ENCODE peak calls at places on chromosomes 2 and 18, in four cellular contexts. One of them, this sample, is unnamed.

GRCh38 chr2:162826901-162827300 is 11.7 kb downstream of the KCNH7 start:
- DNase-seq in SK-N-SH: no peak
- DNase-seq in HepG2: no peak
- DNase-seq in K562: no peak
- DNase-seq in this sample: no peak

GRCh38 chr2:149383340-149383739 is 53.0 kb downstream of the LYPD6 start:
- DNase-seq in SK-N-SH: peak; percentile 10
- DNase-seq in HepG2: no peak
- DNase-seq in K562: no peak
- DNase-seq in this sample: no peak

GRCh38 chr2:70946832-70947442 is 11.2 kb downstream of the ATP6V1B1 start:
- DNase-seq in SK-N-SH: peak; percentile 71
- DNase-seq in HepG2: peak; percentile 67
- DNase-seq in K562: peak; percentile 73
- DNase-seq in this sample: peak; percentile 81

GRCh38 chr2:172931923-172932520 is 143.6 kb upstream of the MAP3K20 start:
- DNase-seq in SK-N-SH: peak; percentile 50
- DNase-seq in HepG2: peak; percentile 60
- DNase-seq in K562: peak; percentile 79
- DNase-seq in this sample: peak; percentile 67

GRCh38 chr2:241001413-241002274 is 3.2 kb downstream of the SNED1 start:
- DNase-seq in SK-N-SH: no peak
- DNase-seq in HepG2: no peak
- DNase-seq in K562: no peak
- DNase-seq in this sample: no peak

GRCh38 chr2:206160124-206160806 is 570 bp downstream of the EEF1B2 start:
- DNase-seq in SK-N-SH: peak; percentile 79
- DNase-seq in HepG2: peak; percentile 12
- DNase-seq in K562: peak; percentile 9
- DNase-seq in this sample: no peak

GRCh38 chr2:172472441-172473051 is 45.2 kb downstream of the ITGA6 start:
- DNase-seq in SK-N-SH: no peak
- DNase-seq in HepG2: no peak
- DNase-seq in K562: no peak
- DNase-seq in this sample: no peak

GRCh38 chr18:40949138-40949949 is 1005.7 kb upstream of the PIK3C3 start:
- DNase-seq in SK-N-SH: no peak
- DNase-seq in HepG2: no peak
- DNase-seq in K562: no peak
- DNase-seq in this sample: no peak

GRCh38 chr2:8481463-8482009 is 200.3 kb upstream of the ID2 start:
- DNase-seq in SK-N-SH: no peak
- DNase-seq in HepG2: no peak
- DNase-seq in K562: no peak
- DNase-seq in this sample: no peak

GRCh38 chr2:143371616-143372015 is 242.4 kb downstream of the ARHGAP15 start:
- DNase-seq in SK-N-SH: no peak
- DNase-seq in HepG2: no peak
- DNase-seq in K562: no peak
- DNase-seq in this sample: no peak

GRCh38 chr2:149129433-149129832 is 90.9 kb downstream of the LYPD6B start:
- DNase-seq in SK-N-SH: no peak
- DNase-seq in HepG2: no peak
- DNase-seq in K562: no peak
- DNase-seq in this sample: no peak

DNA sequence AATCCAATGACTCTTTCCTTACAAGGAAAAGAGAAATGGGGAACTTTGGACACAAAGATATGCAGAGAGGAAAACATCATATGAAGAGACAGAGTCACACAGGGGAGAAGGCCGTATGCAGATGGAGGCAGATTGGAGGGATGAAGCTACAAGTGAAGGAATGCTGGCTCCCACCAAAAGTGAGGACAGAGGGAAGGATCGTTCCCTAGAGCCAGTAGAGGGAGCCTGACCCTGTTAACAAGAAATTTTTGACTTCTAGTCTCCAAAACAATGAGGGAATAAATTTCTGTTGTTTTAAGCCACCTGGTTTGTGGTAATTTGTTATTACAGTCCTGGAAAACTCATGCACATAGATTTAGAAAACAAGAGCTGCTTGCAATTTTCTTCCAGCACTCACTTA is 169.3 kb downstream of the PMAIP1 start:
- DNase-seq in SK-N-SH: no peak
- DNase-seq in HepG2: no peak
- DNase-seq in K562: no peak
- DNase-seq in this sample: no peak
- TF ChIP-seq FOXJ3 in SK-N-SH: no peak
- TF ChIP-seq FOXJ3 in HepG2: no peak
- TF ChIP-seq FOXJ3 in K562: no peak
- TF ChIP-seq FOXJ3 in this sample: no peak

GRCh38 chr2:231600619-231601355 is 8.1 kb downstream of the TEX44 start:
- DNase-seq in SK-N-SH: peak; percentile 10
- DNase-seq in HepG2: no peak
- DNase-seq in K562: no peak
- DNase-seq in this sample: no peak
- TF ChIP-seq FOXJ3 in SK-N-SH: no peak
- TF ChIP-seq FOXJ3 in HepG2: no peak
- TF ChIP-seq FOXJ3 in K562: no peak
- TF ChIP-seq FOXJ3 in this sample: no peak

DNA sequence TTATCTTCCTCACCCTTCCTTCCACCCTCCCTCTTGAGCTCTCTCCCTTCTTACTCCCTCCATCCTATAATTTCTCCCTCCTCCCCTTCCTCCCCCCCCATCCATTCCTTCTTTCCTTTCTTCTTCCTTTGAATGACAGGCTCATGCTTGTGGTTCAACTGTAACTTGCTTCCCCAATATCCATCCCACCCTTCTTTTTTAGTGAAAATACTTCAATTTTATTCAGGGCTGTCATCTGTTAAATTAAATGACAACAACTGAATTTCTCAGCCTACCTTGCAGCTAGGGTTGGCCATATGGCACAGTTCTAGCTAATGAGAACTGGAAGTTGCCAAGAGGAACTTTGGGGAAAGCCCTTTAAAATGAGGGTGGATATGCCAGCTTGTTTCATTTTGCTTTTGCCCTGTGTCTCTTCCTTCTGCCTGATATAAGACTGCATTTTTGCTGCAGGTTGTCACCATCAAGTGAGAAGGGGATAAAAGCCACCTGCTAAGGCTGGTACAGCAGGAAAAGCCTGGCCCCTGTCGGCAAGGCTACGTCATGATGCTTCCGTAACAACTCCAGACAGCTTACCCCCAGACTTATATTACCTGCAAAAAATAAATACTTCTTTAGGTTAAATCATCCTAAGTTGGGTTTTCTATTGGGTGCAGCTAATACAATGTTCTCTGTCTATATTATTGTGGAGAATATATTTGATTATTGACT is 121.8 kb downstream of the NXPH2 start:
- DNase-seq in SK-N-SH: no peak
- DNase-seq in HepG2: peak; percentile 6
- DNase-seq in K562: peak; percentile 18
- DNase-seq in this sample: no peak
- TF ChIP-seq FOXJ3 in SK-N-SH: no peak
- TF ChIP-seq FOXJ3 in HepG2: no peak
- TF ChIP-seq FOXJ3 in K562: no peak
- TF ChIP-seq FOXJ3 in this sample: no peak

GRCh38 chr2:207338610-207339009 is 172.9 kb upstream of the KLF7 start:
- DNase-seq in SK-N-SH: no peak
- DNase-seq in HepG2: no peak
- DNase-seq in K562: no peak
- DNase-seq in this sample: no peak

GRCh38 chr2:207334631-207335371 is 169.1 kb upstream of the KLF7 start:
- DNase-seq in SK-N-SH: no peak
- DNase-seq in HepG2: no peak
- DNase-seq in K562: peak; percentile 22
- DNase-seq in this sample: peak; percentile 79

GRCh38 chr2:207338220-207338607 is 172.5 kb upstream of the KLF7 start:
- DNase-seq in SK-N-SH: no peak
- DNase-seq in HepG2: no peak
- DNase-seq in K562: no peak
- DNase-seq in this sample: no peak

GRCh38 chr2:207334309-207334630 is 168.5 kb upstream of the KLF7 start:
- DNase-seq in SK-N-SH: no peak
- DNase-seq in HepG2: no peak
- DNase-seq in K562: no peak
- DNase-seq in this sample: no peak

DNA sequence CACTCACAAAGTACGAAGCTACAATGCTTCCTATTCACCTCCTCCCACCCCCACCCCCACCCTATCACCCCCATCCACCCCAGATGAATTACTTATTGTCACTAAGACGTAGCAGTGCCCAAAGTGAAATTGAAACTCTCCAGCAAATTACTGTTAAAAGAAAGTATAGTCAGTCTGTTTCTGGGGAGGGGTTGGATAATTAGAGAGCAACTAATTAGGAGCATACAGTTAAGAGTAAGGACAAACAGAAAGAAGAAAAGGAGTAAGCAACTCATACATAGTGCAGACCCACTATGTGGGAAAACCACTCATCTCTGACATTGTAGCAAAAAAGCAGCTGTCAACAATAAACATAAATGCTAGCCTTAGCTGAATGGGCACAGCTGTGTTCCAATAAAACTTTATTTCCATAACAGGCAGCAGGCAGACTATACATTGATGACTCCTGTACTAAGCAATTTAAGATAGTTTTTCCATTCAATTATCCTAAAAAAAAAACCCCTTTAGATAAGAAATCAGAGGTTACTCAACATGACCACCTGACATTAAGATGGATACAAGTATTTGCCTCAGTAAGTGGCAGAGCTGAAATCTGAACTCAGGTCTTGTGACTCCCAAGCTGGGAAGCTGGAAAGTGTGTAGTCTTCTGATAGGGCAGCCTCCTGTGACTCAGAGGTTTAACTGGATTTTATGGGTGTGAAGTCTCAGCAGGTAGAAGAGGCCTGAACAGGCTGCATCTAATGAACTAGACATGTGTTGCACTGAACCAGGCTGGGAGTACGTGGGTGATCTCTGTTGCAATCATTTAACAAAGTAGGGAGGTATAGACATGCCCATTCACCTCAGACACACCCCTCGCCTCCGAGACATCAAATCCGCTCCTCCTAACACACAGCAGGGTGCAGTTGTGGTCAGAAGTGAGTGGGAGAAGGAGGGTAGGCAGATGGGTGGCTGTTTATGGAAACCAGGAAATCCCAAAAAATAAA is 171.8 kb upstream of the KLF7 start:
- DNase-seq in SK-N-SH: no peak
- DNase-seq in HepG2: no peak
- DNase-seq in K562: peak; percentile 69
- DNase-seq in this sample: no peak
- TF ChIP-seq FOXJ3 in SK-N-SH: no peak
- TF ChIP-seq FOXJ3 in HepG2: no peak
- TF ChIP-seq FOXJ3 in K562: no peak
- TF ChIP-seq FOXJ3 in this sample: no peak

This sample was measured in WTC11.